ENCODE peak calls at places on chromosomes 13 and 19, in eight cellular contexts. O, M, T, A, U, C, B and W are unnamed samples.

GRCh38 chr19:50974702-50975555 is 5.5 kb upstream of the KLK6 start:
- DNase-seq in T (no peak), U (no peak), M (no peak), C (no peak), O (no peak), B (no peak), A (no peak), W (no peak)

GRCh38 chr19:57947088-57947418 is 453 bp downstream of the ZNF256 start:
- DNase-seq in U (peak; percentile 11), O (no peak), C (no peak), M (no peak), A (no peak), T (no peak), B (no peak), W (no peak)

GRCh38 chr19:29671393-29672076 is 6.3 kb downstream of the PLEKHF1 start:
- DNase-seq in O (no peak), A (no peak), C (peak; percentile 39), M (peak; percentile 81), U (peak; percentile 63), T (peak; percentile 78), B (no peak), W (peak; percentile 14)

GRCh38 chr19:43651758-43652545 is 12.3 kb upstream of the CADM4 start:
- DNase-seq in O (peak; percentile 41), B (no peak), A (peak; percentile 73), T (peak; percentile 22), C (no peak), M (peak; percentile 25), U (peak; percentile 80), W (peak; percentile 72)

GRCh38 chr13:93413972-93414717 is 187.5 kb downstream of the GPC6 start:
- DNase-seq in C (no peak), B (no peak), O (no peak), A (no peak), U (no peak), M (no peak), T (no peak), W (no peak)

GRCh38 chr19:47351545-47351944 is 2.4 kb downstream of the DHX34 start:
- DNase-seq in T (no peak), C (no peak), M (no peak), A (no peak), U (no peak), B (no peak), O (no peak), W (peak; percentile 41)

GRCh38 chr19:37362733-37363132 is 8.2 kb upstream of the ZNF527 start:
- DNase-seq in T (no peak), B (no peak), C (no peak), O (no peak), M (no peak), A (no peak), U (no peak), W (no peak)

GRCh38 chr19:5718579-5719273 is 1.2 kb downstream of the LONP1 start:
- DNase-seq in T (peak; percentile 47), A (no peak), O (no peak), M (no peak), B (peak; percentile 88), C (no peak), U (no peak), W (peak; percentile 66)

GRCh38 chr19:860481-861098 is 1.1 kb downstream of the CFD start:
- DNase-seq in B (no peak), A (no peak), C (no peak), M (peak; percentile 43), T (peak; percentile 44), O (no peak), U (peak; percentile 89), W (peak; percentile 95)

GRCh38 chr13:74090397-74090796 is 43.8 kb downstream of the KLF12 start:
- DNase-seq in C (no peak), T (no peak), O (no peak), B (no peak), A (no peak), U (no peak), M (no peak), W (no peak)